ENCODE peak calls at places on chromosomes 3 and 15, in four cellular contexts. A is K562, F is A549, L is HepG2. Y is an unnamed sample.

GRCh38 chr3:96466441-96466840 is 348.0 kb upstream of the EPHA6 start:
- DNase-seq in L (no peak), F (no peak), A (no peak), Y (no peak)

GRCh38 chr3:133592843-133593242 is 19.4 kb downstream of the CDV3 start:
- DNase-seq in L (no peak), F (no peak), A (no peak), Y (no peak)

GRCh38 chr3:37855363-37855970 is 6.2 kb upstream of the CTDSPL start:
- DNase-seq in L (peak; percentile 53), F (peak; percentile 66), A (peak; percentile 80), Y (peak; percentile 77)

GRCh38 chr3:37071921-37072320 is 78.6 kb downstream of the MLH1 start:
- DNase-seq in F (no peak), L (no peak), A (no peak), Y (no peak)

GRCh38 chr15:90930861-90931629 is 1.3 kb downstream of the HDDC3 start:
- DNase-seq in F (no peak), A (no peak), L (no peak), Y (peak; percentile 39)

GRCh38 chr3:45223889-45224730 is 2.0 kb downstream of the TMEM158 start:
- DNase-seq in F (no peak), A (no peak), L (no peak), Y (no peak)

GRCh38 chr3:148464246-148464645 is 233.5 kb upstream of the AGTR1 start:
- DNase-seq in L (no peak), A (no peak), F (no peak), Y (peak; percentile 57)

GRCh38 chr3:101509811-101510210 is 3.2 kb downstream of the SENP7 start:
- DNase-seq in L (no peak), A (no peak), F (no peak), Y (peak; percentile 19)

GRCh38 chr15:34271493-34271892 is 46.7 kb downstream of the EMC4 start:
- DNase-seq in L (peak; percentile 3), A (no peak), F (no peak), Y (no peak)

GRCh38 chr15:29669823-29670222 is 152.4 kb downstream of the TJP1 start:
- DNase-seq in A (no peak), F (no peak), L (no peak), Y (no peak)
- TF ChIP-seq MYC in A (no peak), F (no peak), L (no peak), Y (no peak)

DNA sequence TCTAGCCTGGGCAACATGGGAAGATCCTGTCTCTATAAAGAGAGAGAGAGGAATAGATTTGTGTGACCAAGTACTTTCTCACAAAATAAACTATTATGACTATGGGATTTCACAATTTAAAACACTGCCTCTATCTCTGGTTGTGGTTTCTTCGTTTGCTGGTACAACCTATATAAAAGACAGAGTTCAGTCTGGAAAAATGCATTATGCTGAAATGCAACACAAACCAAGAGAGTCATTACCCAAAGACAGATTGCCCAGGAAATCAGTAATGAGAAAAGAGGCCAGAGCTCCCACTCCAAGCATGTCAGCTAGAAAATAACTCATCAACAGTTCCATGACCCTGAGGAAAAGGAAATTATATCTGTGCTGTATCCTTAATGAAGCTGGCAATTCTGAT is 23.2 kb downstream of the GPR176 start:
- DNase-seq in F (no peak), L (no peak), A (no peak), Y (no peak)
- TF ChIP-seq MYC in F (no peak), L (no peak), A (no peak), Y (no peak)

GRCh38 chr3:105238367-105238766 is 128.3 kb upstream of the ALCAM start:
- DNase-seq in A (no peak), L (no peak), F (no peak), Y (no peak)

GRCh38 chr3:105233056-105233455 is 133.7 kb upstream of the ALCAM start:
- DNase-seq in A (no peak), L (no peak), F (no peak), Y (no peak)

GRCh38 chr3:105228696-105229095 is 138.0 kb upstream of the ALCAM start:
- DNase-seq in F (no peak), L (no peak), A (no peak), Y (no peak)

GRCh38 chr3:105235785-105236184 is 130.9 kb upstream of the ALCAM start:
- DNase-seq in A (no peak), L (no peak), F (no peak), Y (no peak)

GRCh38 chr3:105232536-105232935 is 134.2 kb upstream of the ALCAM start:
- DNase-seq in A (no peak), F (no peak), L (no peak), Y (peak; percentile 47)
- TF ChIP-seq MYC in A (no peak), F (no peak), L (no peak), Y (no peak)

DNA sequence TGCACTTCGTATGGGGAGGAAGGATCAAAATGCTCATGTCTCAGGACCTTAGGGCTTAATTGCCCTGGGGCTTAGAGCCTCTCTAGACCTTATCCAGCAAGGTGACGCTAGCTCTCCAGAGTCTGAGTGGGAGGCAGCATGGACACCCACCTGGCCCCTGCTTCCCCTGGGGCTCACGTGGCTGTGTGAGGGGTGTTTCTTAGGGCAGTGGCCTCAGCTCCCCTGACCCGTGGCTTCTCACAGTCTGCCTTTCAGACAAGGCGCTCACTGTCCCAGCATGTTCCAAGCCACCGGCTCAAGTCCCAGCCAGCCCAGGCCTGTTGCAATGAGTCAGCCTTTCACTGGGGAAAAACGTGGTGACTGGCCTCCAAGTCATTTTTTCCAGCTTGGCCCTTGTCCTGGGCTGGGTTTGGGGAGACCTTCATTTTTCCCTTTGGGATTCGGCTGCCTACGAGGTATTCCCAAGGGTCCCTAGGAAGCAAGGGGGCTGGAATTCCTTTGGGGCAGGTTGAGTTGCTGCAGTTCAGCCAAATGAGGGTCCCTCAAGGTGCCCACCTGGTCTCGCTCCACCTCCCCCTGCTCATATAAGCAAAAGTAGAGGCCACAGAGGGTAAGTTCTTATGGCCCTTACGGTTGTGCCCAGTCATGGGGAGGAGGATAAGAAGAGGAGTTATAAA is 15.7 kb downstream of the BHLHE40 start:
- DNase-seq in L (peak; percentile 52), A (peak; percentile 80), F (no peak), Y (peak; percentile 63)
- TF ChIP-seq MYC in L (peak; percentile 19), A (peak; percentile 97), F (peak; percentile 56), Y (no peak)

DNA sequence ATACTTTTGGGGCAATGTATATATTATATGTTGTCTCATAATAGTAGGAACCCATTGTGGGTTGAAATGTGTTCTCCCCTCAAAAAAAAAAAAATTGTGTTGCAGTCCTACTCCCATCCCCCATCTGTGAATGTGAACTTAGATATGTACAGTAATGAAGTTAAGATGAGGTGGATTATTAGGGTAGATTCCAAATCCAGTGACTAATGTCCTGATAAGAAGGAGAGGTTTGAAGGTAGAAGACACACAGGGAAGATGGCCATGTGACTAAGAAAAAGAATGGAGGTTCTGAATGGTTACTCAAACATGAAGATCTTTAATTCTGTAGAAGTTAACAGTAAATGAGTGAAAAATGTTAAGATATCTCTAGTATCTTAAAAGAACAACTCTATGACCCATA is 3.0 kb upstream of the ATOSA start:
- DNase-seq in F (no peak), A (no peak), L (no peak), Y (no peak)
- TF ChIP-seq MYC in F (no peak), A (no peak), L (no peak), Y (no peak)